ENCODE peak calls at places on chromosomes 4 and X, in four cellular contexts. I, V, C and E are unnamed samples.

GRCh38 chrX:69314436-69315348 is 149.4 kb upstream of the PJA1 start:
- DNase-seq in I (no peak), V (no peak), C (peak), E (no peak)

GRCh38 chrX:68238568-68238967 is 194.7 kb downstream of the OPHN1 start:
- DNase-seq in I (no peak), C (peak), V (no peak), E (peak)

GRCh38 chr4:61772116-61772515 is 572.0 kb downstream of the ADGRL3 start:
- DNase-seq in V (peak), I (no peak), C (no peak), E (no peak)

GRCh38 chr4:143186634-143187033 is 1.9 kb downstream of the USP38 start:
- DNase-seq in C (peak), V (peak), I (no peak), E (no peak)

GRCh38 chr4:3599951-3600350 is 67.7 kb upstream of the LRPAP1 start:
- DNase-seq in V (no peak), I (no peak), C (peak), E (no peak)

GRCh38 chrX:134294548-134294947 is 57.6 kb downstream of the CCDC160 start:
- DNase-seq in C (no peak), I (peak), V (peak), E (peak)

GRCh38 chr4:2995546-2996265 is 32.3 kb downstream of the GRK4 start:
- DNase-seq in C (no peak), I (no peak), V (no peak), E (peak)

GRCh38 chr4:10623241-10623640 is 61.3 kb downstream of the CLNK start:
- DNase-seq in V (peak), I (peak), C (no peak), E (peak)

GRCh38 chr4:3706565-3707422 is 59.4 kb upstream of the ADRA2C start:
- DNase-seq in V (no peak), C (no peak), I (no peak), E (no peak)

GRCh38 chr4:186726440-186727148 is 2.9 kb upstream of the FAT1 start:
- DNase-seq in C (peak), I (peak), V (peak), E (peak)

GRCh38 chr4:184250795-184251679 is 33.4 kb upstream of the ENPP6 start:
- DNase-seq in I (peak), V (peak), C (peak), E (peak)

GRCh38 chr4:101961144-101961543 is 170.6 kb downstream of the BANK1 start:
- DNase-seq in C (peak), V (peak), I (no peak), E (no peak)

GRCh38 chr4:1072830-1073446 is 40.4 kb downstream of the RNF212 start:
- DNase-seq in V (peak), I (peak), C (peak), E (peak)

GRCh38 chr4:120266602-120267001 is 200.0 kb upstream of the MAD2L1 start:
- DNase-seq in I (no peak), C (peak), V (no peak), E (no peak)

GRCh38 chrX:81121513-81122363 is 80.0 kb downstream of the HMGN5 start:
- DNase-seq in V (peak), C (peak), I (peak), E (peak)

GRCh38 chr4:82579932-82580331 is 18.1 kb upstream of the TMEM150C start:
- DNase-seq in C (no peak), I (no peak), V (no peak), E (no peak)

GRCh38 chrX:153913701-153914100 is 9.2 kb downstream of the AVPR2 start:
- DNase-seq in I (no peak), C (no peak), V (no peak), E (no peak)

GRCh38 chr4:73653695-73654106 is 33.5 kb upstream of the RASSF6 start:
- DNase-seq in I (peak), V (peak), C (peak), E (peak)

GRCh38 chr4:8609824-8610350 is 17.3 kb downstream of the CPZ start:
- DNase-seq in I (no peak), C (no peak), V (no peak), E (no peak)

GRCh38 chr4:8103991-8104390 is 54.6 kb downstream of the ABLIM2 start:
- DNase-seq in I (no peak), C (no peak), V (no peak), E (no peak)

GRCh38 chr4:53205970-53206369 is 159.9 kb downstream of the SCFD2 start:
- DNase-seq in I (peak), C (no peak), V (no peak), E (no peak)

GRCh38 chr4:54227261-54228063 is 1.6 kb upstream of the PDGFRA start:
- DNase-seq in C (peak), I (peak), V (peak), E (peak)

GRCh38 chr4:99586322-99586721 is 11.7 kb downstream of the MTTP start:
- DNase-seq in I (no peak), V (no peak), C (no peak), E (no peak)

GRCh38 chr4:709348-709747 is 3.7 kb downstream of the PCGF3 start:
- DNase-seq in I (no peak), V (no peak), C (no peak), E (no peak)

GRCh38 chr4:82372502-82372873 is 1.3 kb downstream of the HNRNPD start:
- DNase-seq in V (peak), C (peak), I (peak), E (peak)

GRCh38 chr4:175770555-175770954 is 41.5 kb downstream of the GPM6A start:
- DNase-seq in V (peak), C (no peak), I (no peak), E (peak)

GRCh38 chr4:33780952-33781655 is 2463.2 kb downstream of the ARAP2 start:
- DNase-seq in I (peak), V (peak), C (no peak), E (peak)

GRCh38 chr4:81069706-81070331 is 39.3 kb downstream of the BMP3 start:
- DNase-seq in C (peak), I (peak), V (peak), E (peak)

GRCh38 chr4:98682719-98683118 is 24.3 kb upstream of the TSPAN5 start:
- DNase-seq in V (peak), I (peak), C (no peak), E (peak)

GRCh38 chr4:184165291-184165690 is 52.4 kb downstream of the ENPP6 start:
- DNase-seq in C (no peak), I (peak), V (peak), E (peak)

GRCh38 chr4:79050521-79050880 is 111.3 kb upstream of the PAQR3 start:
- DNase-seq in I (no peak), C (no peak), V (no peak), E (no peak)

GRCh38 chr4:174303687-174304086 is 20.0 kb downstream of the CEP44 start:
- DNase-seq in I (no peak), V (no peak), C (no peak), E (no peak)

GRCh38 chr4:729336-730315 is 24.0 kb downstream of the PCGF3 start:
- DNase-seq in V (no peak), I (no peak), C (no peak), E (no peak)

GRCh38 chr4:139876328-139876941 is 210.8 kb downstream of the MGST2 start:
- DNase-seq in I (no peak), C (no peak), V (no peak), E (no peak)

GRCh38 chr4:183873389-183874185 is 31.5 kb upstream of the STOX2 start:
- DNase-seq in V (no peak), C (no peak), I (no peak), E (peak)

GRCh38 chr4:26782830-26783202 is 77.8 kb upstream of the STIM2 start:
- DNase-seq in V (peak), I (no peak), C (no peak), E (no peak)

GRCh38 chrX:22748093-22748999 is 251.4 kb upstream of the DDX53 start:
- DNase-seq in I (peak), V (peak), C (peak), E (peak)

GRCh38 chrX:154486052-154486395 is 391 bp downstream of the UBL4A start:
- DNase-seq in C (no peak), V (no peak), I (no peak), E (no peak)